ENCODE peak calls at places on chromosome 6, in ten cellular contexts. One of them, this sample, is unnamed.

GRCh38 chr6:11538049-11538798 is 675 bp downstream of the TMEM170B start:
- DNase-seq in mucosa of descending colon: peak
- DNase-seq in cardiac fibroblast: no peak
- DNase-seq in naive thymus-derived CD4-positive, alpha-beta T cell: peak
- DNase-seq in hepatocyte: peak
- DNase-seq in HL-60: peak
- DNase-seq in NCI-H1105: peak
- DNase-seq in CD8-positive, alpha-beta T cell: peak
- DNase-seq in GM13976: peak
- DNase-seq in T1000: no peak
- DNase-seq in this sample: peak

GRCh38 chr6:72552938-72553337 is 68.9 kb upstream of the KCNQ5 start:
- DNase-seq in HL-60: no peak
- DNase-seq in naive thymus-derived CD4-positive, alpha-beta T cell: no peak
- DNase-seq in hepatocyte: no peak
- DNase-seq in mucosa of descending colon: no peak
- DNase-seq in T1000: no peak
- DNase-seq in CD8-positive, alpha-beta T cell: no peak
- DNase-seq in NCI-H1105: peak
- DNase-seq in GM13976: no peak
- DNase-seq in cardiac fibroblast: peak
- DNase-seq in this sample: no peak

GRCh38 chr6:15077006-15077405 is 168.9 kb upstream of the JARID2 start:
- DNase-seq in GM13976: no peak
- DNase-seq in mucosa of descending colon: no peak
- DNase-seq in NCI-H1105: no peak
- DNase-seq in CD8-positive, alpha-beta T cell: no peak
- DNase-seq in naive thymus-derived CD4-positive, alpha-beta T cell: no peak
- DNase-seq in hepatocyte: no peak
- DNase-seq in cardiac fibroblast: no peak
- DNase-seq in HL-60: no peak
- DNase-seq in T1000: no peak
- DNase-seq in this sample: peak

GRCh38 chr6:75421316-75422023 is 72.1 kb downstream of the FILIP1 start:
- DNase-seq in naive thymus-derived CD4-positive, alpha-beta T cell: no peak
- DNase-seq in NCI-H1105: no peak
- DNase-seq in HL-60: no peak
- DNase-seq in hepatocyte: no peak
- DNase-seq in mucosa of descending colon: no peak
- DNase-seq in T1000: no peak
- DNase-seq in GM13976: no peak
- DNase-seq in cardiac fibroblast: peak
- DNase-seq in CD8-positive, alpha-beta T cell: no peak
- DNase-seq in this sample: no peak

GRCh38 chr6:90008908-90009501 is 114.7 kb downstream of the GJA10 start:
- DNase-seq in naive thymus-derived CD4-positive, alpha-beta T cell: no peak
- DNase-seq in CD8-positive, alpha-beta T cell: no peak
- DNase-seq in NCI-H1105: no peak
- DNase-seq in mucosa of descending colon: no peak
- DNase-seq in cardiac fibroblast: peak
- DNase-seq in hepatocyte: no peak
- DNase-seq in T1000: no peak
- DNase-seq in GM13976: no peak
- DNase-seq in HL-60: no peak
- DNase-seq in this sample: no peak

GRCh38 chr6:160137989-160138835 is 16.6 kb downstream of the SLC22A1 start:
- DNase-seq in NCI-H1105: peak
- DNase-seq in T1000: no peak
- DNase-seq in naive thymus-derived CD4-positive, alpha-beta T cell: peak
- DNase-seq in HL-60: peak
- DNase-seq in mucosa of descending colon: peak
- DNase-seq in cardiac fibroblast: peak
- DNase-seq in hepatocyte: peak
- DNase-seq in GM13976: peak
- DNase-seq in CD8-positive, alpha-beta T cell: peak
- DNase-seq in this sample: peak

GRCh38 chr6:37480118-37480736 is 19.5 kb downstream of the CCDC167 start:
- DNase-seq in T1000: no peak
- DNase-seq in naive thymus-derived CD4-positive, alpha-beta T cell: no peak
- DNase-seq in cardiac fibroblast: no peak
- DNase-seq in GM13976: no peak
- DNase-seq in CD8-positive, alpha-beta T cell: no peak
- DNase-seq in mucosa of descending colon: no peak
- DNase-seq in hepatocyte: no peak
- DNase-seq in HL-60: no peak
- DNase-seq in NCI-H1105: no peak
- DNase-seq in this sample: no peak

GRCh38 chr6:27260339-27260738 is 12.8 kb downstream of the PRSS16 start:
- DNase-seq in NCI-H1105: no peak
- DNase-seq in cardiac fibroblast: peak
- DNase-seq in HL-60: no peak
- DNase-seq in mucosa of descending colon: no peak
- DNase-seq in hepatocyte: peak
- DNase-seq in GM13976: no peak
- DNase-seq in naive thymus-derived CD4-positive, alpha-beta T cell: no peak
- DNase-seq in T1000: no peak
- DNase-seq in CD8-positive, alpha-beta T cell: no peak
- DNase-seq in this sample: no peak

GRCh38 chr6:138685257-138685656 is 88.3 kb upstream of the CCDC28A start:
- DNase-seq in cardiac fibroblast: no peak
- DNase-seq in CD8-positive, alpha-beta T cell: no peak
- DNase-seq in T1000: no peak
- DNase-seq in hepatocyte: no peak
- DNase-seq in GM13976: no peak
- DNase-seq in NCI-H1105: no peak
- DNase-seq in mucosa of descending colon: no peak
- DNase-seq in naive thymus-derived CD4-positive, alpha-beta T cell: no peak
- DNase-seq in HL-60: no peak
- DNase-seq in this sample: no peak

GRCh38 chr6:140388815-140389214 is 1014.4 kb upstream of the CITED2 start:
- DNase-seq in naive thymus-derived CD4-positive, alpha-beta T cell: no peak
- DNase-seq in NCI-H1105: no peak
- DNase-seq in cardiac fibroblast: no peak
- DNase-seq in HL-60: no peak
- DNase-seq in GM13976: no peak
- DNase-seq in hepatocyte: no peak
- DNase-seq in CD8-positive, alpha-beta T cell: no peak
- DNase-seq in mucosa of descending colon: no peak
- DNase-seq in T1000: no peak
- DNase-seq in this sample: no peak